ENCODE peak calls at places on chromosome 9, in four cellular contexts. One of them, this sample, is unnamed.

GRCh38 chr9:93114169-93114983 is 18.4 kb downstream of the CARD19 start:
- DNase-seq in Caki2: no peak
- DNase-seq in cardiac fibroblast: no peak
- DNase-seq in NCI-H2029: no peak
- DNase-seq in this sample: no peak

GRCh38 chr9:134475051-134475790 is 149.0 kb downstream of the RXRA start:
- DNase-seq in Caki2: no peak
- DNase-seq in cardiac fibroblast: peak; percentile 91
- DNase-seq in NCI-H2029: no peak
- DNase-seq in this sample: no peak

GRCh38 chr9:125142560-125143376 is 560 bp downstream of the SCAI start:
- DNase-seq in Caki2: peak; percentile 8
- DNase-seq in cardiac fibroblast: no peak
- DNase-seq in NCI-H2029: no peak
- DNase-seq in this sample: peak; percentile 46

GRCh38 chr9:133023117-133023890 is 7.5 kb upstream of the GTF3C5 start:
- DNase-seq in Caki2: no peak
- DNase-seq in cardiac fibroblast: no peak
- DNase-seq in NCI-H2029: no peak
- DNase-seq in this sample: peak; percentile 18

GRCh38 chr9:87276851-87277251 is 220.8 kb upstream of the DAPK1 start:
- DNase-seq in Caki2: no peak
- DNase-seq in cardiac fibroblast: peak; percentile 48
- DNase-seq in NCI-H2029: no peak
- DNase-seq in this sample: no peak

GRCh38 chr9:105860526-105860925 is 166.2 kb downstream of the TMEM38B start:
- DNase-seq in Caki2: no peak
- DNase-seq in cardiac fibroblast: no peak
- DNase-seq in NCI-H2029: no peak
- DNase-seq in this sample: no peak

GRCh38 chr9:117796681-117797080 is 92.5 kb downstream of the TLR4 start:
- DNase-seq in Caki2: no peak
- DNase-seq in cardiac fibroblast: peak; percentile 42
- DNase-seq in NCI-H2029: no peak
- DNase-seq in this sample: no peak

GRCh38 chr9:86772289-86772982 is 174.9 kb downstream of the GAS1 start:
- DNase-seq in Caki2: no peak
- DNase-seq in cardiac fibroblast: peak; percentile 42
- DNase-seq in NCI-H2029: no peak
- DNase-seq in this sample: no peak

GRCh38 chr9:137028281-137029057 is 432 bp upstream of the ABCA2 start:
- DNase-seq in Caki2: peak; percentile 43
- DNase-seq in cardiac fibroblast: peak; percentile 35
- DNase-seq in NCI-H2029: peak; percentile 48
- DNase-seq in this sample: peak; percentile 75

GRCh38 chr9:134619983-134620612 is 21.5 kb upstream of the COL5A1 start:
- DNase-seq in Caki2: no peak
- DNase-seq in cardiac fibroblast: no peak
- DNase-seq in NCI-H2029: no peak
- DNase-seq in this sample: no peak

GRCh38 chr9:13111778-13112177 is 167.7 kb downstream of the MPDZ start:
- DNase-seq in Caki2: no peak
- DNase-seq in cardiac fibroblast: no peak
- DNase-seq in NCI-H2029: no peak
- DNase-seq in this sample: no peak

GRCh38 chr9:642014-642413 is 199.5 kb upstream of the DMRT1 start:
- DNase-seq in Caki2: no peak
- DNase-seq in cardiac fibroblast: no peak
- DNase-seq in NCI-H2029: no peak
- DNase-seq in this sample: no peak

GRCh38 chr9:110180713-110181434 is 27.1 kb downstream of the C9orf152 start:
- DNase-seq in Caki2: peak; percentile 62
- DNase-seq in cardiac fibroblast: peak; percentile 77
- DNase-seq in NCI-H2029: peak; percentile 11
- DNase-seq in this sample: no peak

GRCh38 chr9:113461943-113462342 is 1.6 kb upstream of the RGS3 start:
- DNase-seq in Caki2: no peak
- DNase-seq in cardiac fibroblast: no peak
- DNase-seq in NCI-H2029: no peak
- DNase-seq in this sample: no peak

GRCh38 chr9:124815601-124816000 is 37.7 kb upstream of the WDR38 start:
- DNase-seq in Caki2: no peak
- DNase-seq in cardiac fibroblast: no peak
- DNase-seq in NCI-H2029: no peak
- DNase-seq in this sample: no peak

GRCh38 chr9:68715181-68715456 is 10.1 kb downstream of the PIP5K1B start:
- DNase-seq in Caki2: no peak
- DNase-seq in cardiac fibroblast: no peak
- DNase-seq in NCI-H2029: no peak
- DNase-seq in this sample: no peak

GRCh38 chr9:93110400-93110855 is 14.4 kb downstream of the CARD19 start:
- DNase-seq in Caki2: no peak
- DNase-seq in cardiac fibroblast: no peak
- DNase-seq in NCI-H2029: no peak
- DNase-seq in this sample: no peak

This sample was measured in NK-92 treated with Interleukin-12 subunit alpha and Interleukin-12 subunit beta, amount 100 ng/mL, for 24 hours.